ENCODE peak calls at places on chromosomes 11 and 22, in four cellular contexts. One of them, this sample, is unnamed. For H3K4me1, the result is how much of the 10 kb centered on the place peaks cover.

GRCh38 chr11:17410606-17411379 is 22.3 kb upstream of the KCNJ11 start:
- DNase-seq in hepatocyte: no peak
- DNase-seq in esophagus squamous epithelium: no peak
- DNase-seq in thoracic aorta: no peak
- DNase-seq in this sample: no peak

GRCh38 chr11:61092280-61092766 is 10.0 kb upstream of the CD5 start:
- DNase-seq in thoracic aorta: no peak
- DNase-seq in esophagus squamous epithelium: no peak
- DNase-seq in hepatocyte: no peak
- DNase-seq in this sample: no peak

GRCh38 chr22:20725987-20726558 is 47.8 kb upstream of the SERPIND1 start:
- DNase-seq in hepatocyte: no peak
- DNase-seq in thoracic aorta: no peak
- DNase-seq in esophagus squamous epithelium: no peak
- DNase-seq in this sample: no peak

GRCh38 chr22:46557736-46558480 is 20.5 kb upstream of the CELSR1 start:
- DNase-seq in esophagus squamous epithelium: no peak
- DNase-seq in hepatocyte: no peak
- DNase-seq in thoracic aorta: no peak
- DNase-seq in this sample: peak

GRCh38 chr11:58796333-58797049 is 48.0 kb downstream of the GLYATL2 start:
- DNase-seq in thoracic aorta: no peak
- DNase-seq in hepatocyte: no peak
- DNase-seq in esophagus squamous epithelium: no peak
- DNase-seq in this sample: no peak

GRCh38 chr22:40043086-40043485 is 48.3 kb downstream of the FAM83F start:
- DNase-seq in esophagus squamous epithelium: no peak
- DNase-seq in hepatocyte: peak
- DNase-seq in thoracic aorta: no peak
- DNase-seq in this sample: no peak

GRCh38 chr11:45877221-45877620 is 8.2 kb upstream of the MAPK8IP1 start:
- DNase-seq in esophagus squamous epithelium: no peak
- DNase-seq in thoracic aorta: no peak
- DNase-seq in hepatocyte: no peak
- DNase-seq in this sample: no peak

GRCh38 chr11:98835336-98835735 is 185.4 kb upstream of the CNTN5 start:
- DNase-seq in esophagus squamous epithelium: no peak
- DNase-seq in hepatocyte: no peak
- DNase-seq in thoracic aorta: no peak
- DNase-seq in this sample: no peak

GRCh38 chr22:42162728-42163489 is 32.3 kb upstream of the CYP2D6 start:
- DNase-seq in hepatocyte: no peak
- DNase-seq in thoracic aorta: no peak
- DNase-seq in esophagus squamous epithelium: no peak
- DNase-seq in this sample: no peak

GRCh38 chr11:33668468-33668825 is 32.2 kb downstream of the C11orf91 start:
- DNase-seq in thoracic aorta: no peak
- DNase-seq in hepatocyte: no peak
- DNase-seq in esophagus squamous epithelium: no peak
- DNase-seq in this sample: no peak

GRCh38 chr11:75264971-75265370 is 24.4 kb downstream of the TPBGL start:
- DNase-seq in thoracic aorta: no peak
- DNase-seq in hepatocyte: no peak
- DNase-seq in esophagus squamous epithelium: no peak
- DNase-seq in this sample: peak

DNA sequence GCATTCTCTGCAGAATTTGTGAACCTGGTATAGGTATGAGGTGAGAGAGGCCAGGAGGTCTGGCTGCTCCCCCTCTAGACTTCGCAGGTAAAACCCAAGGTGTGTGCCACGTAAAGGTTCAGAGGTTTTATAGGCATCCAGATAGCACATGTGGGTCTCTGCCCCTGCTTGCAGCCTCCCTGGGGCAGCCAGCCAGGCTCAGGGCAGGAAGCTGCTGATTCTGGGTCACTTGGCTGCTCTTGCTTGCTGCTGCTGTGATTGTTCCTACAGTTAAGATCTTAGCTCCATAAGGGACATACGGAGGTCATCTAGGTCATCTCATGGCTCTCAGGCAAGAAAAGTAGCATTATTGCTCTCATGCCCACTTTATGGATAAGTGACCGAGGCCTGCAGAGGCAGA is 30.2 kb downstream of the ZBTB16 start:
- DNase-seq in thoracic aorta: no peak
- DNase-seq in hepatocyte: no peak
- DNase-seq in esophagus squamous epithelium: no peak
- DNase-seq in this sample: no peak
- H3K27ac ChIP-seq in thoracic aorta: peak
- H3K27ac ChIP-seq in hepatocyte: no peak
- H3K27ac ChIP-seq in esophagus squamous epithelium: peak
- H3K27ac ChIP-seq in this sample: no peak

GRCh38 chr11:104164028-104164520 is at the start of gene PDGFD:
- DNase-seq in hepatocyte: peak
- DNase-seq in esophagus squamous epithelium: no peak
- DNase-seq in thoracic aorta: peak
- DNase-seq in this sample: peak

GRCh38 chr11:104165014-104165413 is 1.1 kb upstream of the PDGFD start:
- DNase-seq in hepatocyte: no peak
- DNase-seq in thoracic aorta: no peak
- DNase-seq in esophagus squamous epithelium: no peak
- DNase-seq in this sample: no peak

GRCh38 chr11:104161751-104162450 is 2.0 kb downstream of the PDGFD start:
- DNase-seq in esophagus squamous epithelium: no peak
- DNase-seq in thoracic aorta: no peak
- DNase-seq in hepatocyte: no peak
- DNase-seq in this sample: no peak

GRCh38 chr11:104159356-104159755 is 4.6 kb downstream of the PDGFD start:
- DNase-seq in esophagus squamous epithelium: no peak
- DNase-seq in hepatocyte: no peak
- DNase-seq in thoracic aorta: no peak
- DNase-seq in this sample: no peak

GRCh38 chr11:104163100-104164027 is 583 bp downstream of the PDGFD start:
- DNase-seq in thoracic aorta: peak
- DNase-seq in hepatocyte: peak
- DNase-seq in esophagus squamous epithelium: no peak
- DNase-seq in this sample: no peak
- H3K4me3 ChIP-seq in thoracic aorta: peak
- H3K4me3 ChIP-seq in hepatocyte: peak
- H3K4me3 ChIP-seq in esophagus squamous epithelium: peak
- H3K4me3 ChIP-seq in this sample: peak

DNA sequence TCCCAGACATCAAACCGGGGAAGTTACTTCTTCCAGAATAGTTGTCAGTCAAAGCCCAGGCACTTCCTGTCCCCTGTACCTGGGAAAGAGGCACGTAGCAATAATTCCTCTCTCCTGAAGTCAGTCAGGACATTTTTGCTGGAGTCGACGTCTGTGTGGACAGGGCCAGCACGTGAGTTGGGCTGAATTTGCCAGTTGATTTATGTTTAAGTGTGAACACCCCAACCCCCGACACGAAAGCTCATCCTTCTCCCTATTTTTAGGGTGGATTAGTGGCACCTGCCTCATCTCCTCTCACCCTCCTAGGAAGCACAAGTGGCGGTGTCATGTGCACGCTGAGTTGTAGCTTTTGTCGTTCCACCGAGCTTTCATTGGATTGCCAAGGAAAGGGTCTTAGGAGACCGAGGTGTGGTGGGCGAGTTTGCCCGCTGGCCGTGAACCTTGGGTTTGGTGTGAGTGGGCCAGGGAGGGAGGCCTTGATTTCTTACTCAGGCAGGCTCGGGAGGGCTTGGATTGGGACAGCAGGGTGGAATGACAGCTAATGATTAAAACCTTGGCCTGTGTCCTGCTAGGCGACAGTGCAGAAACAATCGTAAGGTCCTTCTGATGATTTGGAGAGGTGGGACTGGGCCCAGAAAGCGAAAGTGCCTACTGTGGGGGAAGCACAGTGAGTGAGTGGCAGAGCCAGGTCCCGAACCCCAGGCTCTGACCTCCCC is 87.0 kb upstream of the CRYBB3 start:
- DNase-seq in thoracic aorta: no peak
- DNase-seq in hepatocyte: no peak
- DNase-seq in esophagus squamous epithelium: no peak
- DNase-seq in this sample: no peak
- H3K4me1 ChIP-seq in thoracic aorta: under half
- H3K4me1 ChIP-seq in hepatocyte: under half
- H3K4me1 ChIP-seq in esophagus squamous epithelium: under half
- H3K4me1 ChIP-seq in this sample: under half

DNA sequence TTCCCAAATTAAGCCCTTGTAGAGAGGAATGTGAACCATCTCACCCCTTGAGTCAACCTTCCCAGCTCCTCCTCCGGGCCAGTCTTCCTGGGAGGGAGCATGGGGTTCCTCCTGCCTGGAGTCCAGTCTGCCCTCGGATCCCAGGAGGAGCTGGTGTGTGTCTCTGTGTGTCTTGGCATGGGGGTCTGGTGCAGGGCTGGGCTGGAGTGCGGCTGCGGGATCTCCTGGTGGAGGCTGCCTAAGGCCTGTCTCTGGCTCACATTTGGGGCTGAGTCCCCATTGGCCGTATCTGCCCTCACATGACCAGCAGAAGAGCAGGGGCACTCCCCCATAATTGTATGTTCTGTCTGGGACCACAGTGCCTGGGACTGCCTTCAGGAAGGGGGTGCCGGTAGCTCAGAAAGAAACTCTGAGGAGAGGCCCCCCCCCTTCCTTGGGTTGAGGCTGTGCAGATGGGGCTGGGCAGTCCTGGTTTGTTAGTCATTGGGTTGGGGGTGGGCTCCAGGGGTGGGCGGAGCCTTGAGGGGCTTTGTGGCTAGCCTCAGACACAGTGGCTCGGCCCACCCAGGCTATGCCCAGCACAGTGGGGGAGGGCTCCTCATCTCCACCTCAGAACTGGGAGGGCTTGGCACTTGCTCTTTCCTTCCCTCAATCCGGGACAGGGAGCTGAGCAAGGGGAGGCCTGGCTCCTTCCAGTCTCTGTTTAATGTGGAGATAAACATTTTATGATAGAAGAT is 2.9 kb downstream of the C1QTNF5 start:
- DNase-seq in thoracic aorta: no peak
- DNase-seq in hepatocyte: peak
- DNase-seq in esophagus squamous epithelium: no peak
- DNase-seq in this sample: no peak
- H3K27ac ChIP-seq in thoracic aorta: no peak
- H3K27ac ChIP-seq in hepatocyte: peak
- H3K27ac ChIP-seq in esophagus squamous epithelium: peak
- H3K27ac ChIP-seq in this sample: peak